ENCODE peak calls at places on chromosomes 7 and 10, in nine cellular contexts. V is psoas muscle, E is RWPE1, A is NCI-H82, S is DMS153, Y is ELR, U is lung microvascular endothelial cell, N is HS-5, B is brain pericyte. P is an unnamed sample.
A peak's percentile ranks its signal among the peaks of the same experiment; 100 is the strongest.

GRCh38 chr7:109763611-109764010 is 1193.9 kb downstream of the DNAJB9 start:
- DNase-seq in U (no peak), V (no peak), N (no peak), A (no peak), S (no peak), B (peak; percentile 18), Y (peak; percentile 60), E (no peak), P (no peak)

GRCh38 chr10:1210667-1211066 is 154.5 kb downstream of the WDR37 start:
- DNase-seq in N (no peak), U (no peak), B (no peak), A (no peak), S (no peak), E (no peak), Y (no peak), V (no peak), P (no peak)

GRCh38 chr10:79322616-79323566 is 24.4 kb upstream of the PPIF start:
- DNase-seq in V (peak; percentile 61), U (no peak), N (peak; percentile 36), A (no peak), B (peak; percentile 34), Y (peak; percentile 84), S (no peak), E (no peak), P (no peak)

GRCh38 chr10:132959296-132959961 is 17.1 kb upstream of the CFAP46 start:
- DNase-seq in N (no peak), B (no peak), E (no peak), Y (no peak), A (no peak), S (no peak), V (no peak), U (no peak), P (no peak)

GRCh38 chr10:36302086-36302485 is 660.0 kb upstream of the FZD8 start:
- DNase-seq in N (no peak), V (no peak), U (no peak), Y (no peak), B (no peak), S (no peak), A (no peak), E (no peak), P (no peak)

GRCh38 chr7:157704365-157704764 is 367.6 kb downstream of the DNAJB6 start:
- DNase-seq in U (no peak), S (no peak), E (no peak), V (no peak), B (no peak), A (no peak), Y (no peak), N (no peak), P (no peak)

GRCh38 chr10:117246997-117247667 is 6.2 kb downstream of the SLC18A2 start:
- DNase-seq in V (no peak), S (no peak), A (no peak), U (no peak), Y (peak; percentile 31), N (peak; percentile 15), E (no peak), B (no peak), P (no peak)

GRCh38 chr10:92267343-92267742 is 23.5 kb downstream of the CPEB3 start:
- DNase-seq in N (no peak), U (no peak), B (no peak), S (no peak), A (peak; percentile 9), Y (no peak), V (no peak), E (no peak), P (no peak)

GRCh38 chr7:40232242-40232929 is 97.6 kb downstream of the SUGCT start:
- DNase-seq in U (peak; percentile 73), E (peak; percentile 36), B (no peak), N (peak; percentile 50), V (no peak), S (peak; percentile 30), Y (peak; percentile 81), A (peak; percentile 72), P (peak; percentile 20)

GRCh38 chr10:43136995-43137700 is 1.1 kb upstream of the CSGALNACT2 start:
- DNase-seq in V (no peak), S (no peak), U (no peak), B (no peak), E (no peak), N (no peak), A (no peak), Y (peak; percentile 33), P (no peak)

GRCh38 chr7:24922099-24922773 is 57.7 kb downstream of the OSBPL3 start:
- DNase-seq in N (peak; percentile 43), A (no peak), Y (peak; percentile 31), U (no peak), S (no peak), E (no peak), B (no peak), V (no peak), P (peak; percentile 44)

GRCh38 chr7:128406147-128406985 is 3.4 kb downstream of the IMPDH1 start:
- DNase-seq in B (no peak), E (no peak), U (no peak), A (peak; percentile 52), N (no peak), S (no peak), V (no peak), Y (no peak), P (no peak)

GRCh38 chr7:144069953-144070352 is 342 bp downstream of the OR2A25 start:
- DNase-seq in A (peak; percentile 76), U (no peak), B (no peak), V (no peak), E (no peak), N (no peak), S (no peak), Y (no peak), P (peak; percentile 47)

GRCh38 chr7:116591202-116592040 is 66.6 kb downstream of the CAV1 start:
- DNase-seq in V (no peak), A (peak; percentile 29), U (peak; percentile 68), N (no peak), Y (peak; percentile 68), E (peak; percentile 26), S (no peak), B (no peak), P (no peak)

GRCh38 chr7:46281071-46281470 is 360.0 kb upstream of the IGFBP3 start:
- DNase-seq in E (peak; percentile 7), N (no peak), U (no peak), A (no peak), B (no peak), V (no peak), S (no peak), Y (no peak), P (no peak)

GRCh38 chr10:77105756-77106155 is 531.9 kb downstream of the KCNMA1 start:
- DNase-seq in Y (no peak), B (no peak), U (no peak), A (no peak), S (no peak), E (no peak), N (no peak), V (no peak), P (no peak)

GRCh38 chr10:92901819-92902234 is 53.5 kb downstream of the EXOC6 start:
- DNase-seq in E (no peak), A (no peak), N (no peak), Y (no peak), B (no peak), S (no peak), V (no peak), U (no peak), P (no peak)

GRCh38 chr10:89003344-89003743 is 12.7 kb downstream of the FAS start:
- DNase-seq in A (no peak), U (no peak), S (no peak), V (no peak), N (no peak), E (no peak), B (no peak), Y (peak; percentile 14), P (no peak)

GRCh38 chr7:130417215-130417614 is 23.6 kb downstream of the CEP41 start:
- DNase-seq in N (no peak), Y (no peak), A (no peak), V (no peak), S (no peak), E (no peak), U (no peak), B (no peak), P (no peak)

GRCh38 chr7:70568674-70569334 is 563.1 kb upstream of the GALNT17 start:
- DNase-seq in S (no peak), U (no peak), A (no peak), E (no peak), B (no peak), Y (no peak), V (peak; percentile 60), N (no peak), P (no peak)

GRCh38 chr10:69500864-69501468 is 49.7 kb downstream of the TSPAN15 start:
- DNase-seq in B (no peak), Y (no peak), S (no peak), V (no peak), E (no peak), U (no peak), A (no peak), N (no peak), P (no peak)

GRCh38 chr10:16965740-16966447 is 148.7 kb upstream of the RSU1 start:
- DNase-seq in V (no peak), A (no peak), S (no peak), Y (peak; percentile 99), U (peak; percentile 78), E (peak; percentile 82), N (peak; percentile 85), B (peak; percentile 58), P (no peak)

GRCh38 chr10:98300526-98300925 is 32.5 kb upstream of the LOXL4 start:
- DNase-seq in U (no peak), A (no peak), Y (no peak), E (no peak), S (no peak), N (no peak), B (no peak), V (no peak), P (no peak)

GRCh38 chr10:103643381-103643780 is 149.9 kb downstream of the NEURL1 start:
- DNase-seq in Y (no peak), B (no peak), A (no peak), V (no peak), U (no peak), S (no peak), E (peak; percentile 54), N (no peak), P (no peak)

GRCh38 chr7:55554055-55554454 is 18.2 kb downstream of the VOPP1 start:
- DNase-seq in A (no peak), N (no peak), S (no peak), B (no peak), V (no peak), E (no peak), Y (no peak), U (no peak), P (no peak)

GRCh38 chr7:39754326-39755120 is 131.2 kb downstream of the RALA start:
- DNase-seq in E (no peak), S (no peak), V (no peak), A (peak; percentile 72), U (peak; percentile 14), N (no peak), Y (peak; percentile 78), B (no peak), P (peak; percentile 41)

GRCh38 chr10:122310311-122311050 is 39.4 kb downstream of the BTBD16 start:
- DNase-seq in N (no peak), E (no peak), A (no peak), V (no peak), U (peak; percentile 95), S (no peak), B (peak; percentile 87), Y (no peak), P (no peak)

GRCh38 chr7:157690833-157691382 is 354.1 kb downstream of the DNAJB6 start:
- DNase-seq in Y (no peak), V (peak; percentile 55), S (peak; percentile 57), A (no peak), B (no peak), U (peak; percentile 78), N (no peak), E (no peak), P (peak; percentile 77)

GRCh38 chr7:75531359-75531821 is 39.3 kb downstream of the SPDYE5 start:
- DNase-seq in N (no peak), E (peak; percentile 49), Y (peak; percentile 19), U (no peak), A (peak; percentile 47), V (peak; percentile 33), B (no peak), S (no peak), P (peak; percentile 71)

GRCh38 chr7:66826649-66827048 is 86.1 kb downstream of the RABGEF1 start:
- DNase-seq in Y (no peak), V (no peak), E (no peak), U (no peak), S (no peak), N (no peak), B (no peak), A (no peak), P (no peak)

GRCh38 chr7:122764902-122765301 is 62.2 kb upstream of the RNF148 start:
- DNase-seq in N (no peak), U (no peak), E (no peak), Y (no peak), A (no peak), V (no peak), S (no peak), B (no peak), P (no peak)